ENCODE peak calls at places on chromosomes 2 and 18, in eight cellular contexts. P, K, O, J, I, Z, D and C are unnamed samples.

GRCh38 chr2:157480182-157480961 is 36.5 kb upstream of the CYTIP start:
- DNase-seq in P (no peak), Z (no peak), J (no peak), O (no peak), K (no peak), D (peak), I (no peak), C (no peak)

GRCh38 chr2:176385838-176386237 is 116.6 kb downstream of the MTX2 start:
- DNase-seq in J (no peak), P (no peak), Z (peak), O (peak), D (no peak), I (no peak), K (no peak), C (no peak)

GRCh38 chr2:142585785-142586184 is 291.7 kb upstream of the KYNU start:
- DNase-seq in Z (no peak), K (no peak), I (no peak), D (no peak), J (no peak), P (no peak), O (no peak), C (no peak)

GRCh38 chr2:55309441-55309840 is 40.4 kb upstream of the MTIF2 start:
- DNase-seq in J (no peak), Z (no peak), D (peak), I (no peak), O (no peak), P (no peak), K (peak), C (no peak)

GRCh38 chr2:99926986-99927385 is 215.4 kb downstream of the AFF3 start:
- DNase-seq in I (no peak), K (peak), D (peak), P (no peak), J (no peak), O (no peak), Z (no peak), C (no peak)

GRCh38 chr18:63586431-63586830 is 712 bp upstream of the SERPINB13 start:
- DNase-seq in O (no peak), J (no peak), P (no peak), I (no peak), K (no peak), D (no peak), Z (no peak), C (no peak)

GRCh38 chr18:8050616-8051314 is 483.6 kb downstream of the PTPRM start:
- DNase-seq in P (no peak), Z (no peak), J (no peak), D (no peak), O (no peak), K (no peak), I (no peak), C (no peak)

GRCh38 chr2:230814616-230815015 is 50.1 kb upstream of the ITM2C start:
- DNase-seq in P (no peak), D (peak), I (no peak), K (peak), Z (peak), J (no peak), O (peak), C (no peak)

GRCh38 chr2:128279786-128280701 is 38.6 kb downstream of the HS6ST1 start:
- DNase-seq in J (no peak), O (no peak), Z (no peak), I (no peak), D (no peak), K (no peak), P (no peak), C (no peak)

GRCh38 chr2:19351914-19352697 is 6.3 kb downstream of the OSR1 start:
- DNase-seq in P (no peak), D (no peak), K (no peak), Z (peak), O (peak), I (no peak), J (no peak), C (no peak)

GRCh38 chr2:69827796-69828540 is 1.5 kb upstream of the GMCL1 start:
- DNase-seq in J (no peak), K (peak), P (no peak), D (no peak), O (no peak), Z (no peak), I (no peak), C (no peak)

GRCh38 chr18:65380571-65380970 is 370.2 kb upstream of the CDH7 start:
- DNase-seq in K (no peak), D (no peak), I (no peak), P (no peak), J (no peak), O (no peak), Z (no peak), C (no peak)

GRCh38 chr18:43383031-43383430 is 105.7 kb upstream of the SYT4 start:
- DNase-seq in I (no peak), P (no peak), J (no peak), D (no peak), Z (no peak), O (no peak), K (no peak), C (no peak)

GRCh38 chr18:54712315-54712714 is 116.0 kb upstream of the RAB27B start:
- DNase-seq in O (no peak), K (peak), Z (no peak), I (no peak), J (no peak), P (no peak), D (peak), C (peak)